ENCODE peak calls at places on chromosomes 3 and 15, in four cellular contexts. L is MM.1S, N is mammary epithelial cell, Q is endothelial cell of umbilical vein. B is an unnamed sample.

GRCh38 chr3:161096771-161097367 is 8.3 kb downstream of the B3GALNT1 start:
- DNase-seq in L (peak), N (peak), Q (peak), B (peak)

GRCh38 chr3:189515916-189516531 is 115.2 kb upstream of the TP63 start:
- DNase-seq in L (no peak), N (no peak), Q (no peak), B (peak)

GRCh38 chr3:27488821-27489220 is 4.6 kb upstream of the SLC4A7 start:
- DNase-seq in L (no peak), N (no peak), Q (no peak), B (no peak)

GRCh38 chr3:15581471-15582394 is 19.6 kb downstream of the HACL1 start:
- DNase-seq in L (no peak), N (no peak), Q (no peak), B (no peak)

GRCh38 chr3:180085122-180085710 is 48.5 kb upstream of the PEX5L start:
- DNase-seq in L (peak), N (no peak), Q (no peak), B (no peak)

GRCh38 chr3:20648294-20648693 is 462.3 kb upstream of the SGO1 start:
- DNase-seq in L (no peak), N (peak), Q (peak), B (peak)

GRCh38 chr3:148319161-148319915 is 378.4 kb upstream of the AGTR1 start:
- DNase-seq in L (peak), N (peak), Q (no peak), B (peak)

GRCh38 chr15:85899927-85900326 is 105.2 kb upstream of the KLHL25 start:
- DNase-seq in L (no peak), N (no peak), Q (no peak), B (no peak)

GRCh38 chr3:114111060-114111790 is 54.7 kb downstream of the QTRT2 start:
- DNase-seq in L (no peak), N (no peak), Q (no peak), B (no peak)

GRCh38 chr3:1087066-1087555 is 5.7 kb upstream of the CNTN6 start:
- DNase-seq in L (peak), N (peak), Q (no peak), B (peak)

GRCh38 chr3:51585197-51585596 is 46.7 kb downstream of the RAD54L2 start:
- DNase-seq in L (no peak), N (peak), Q (no peak), B (no peak)

GRCh38 chr3:191959876-191960418 is 499.0 kb downstream of the PYDC2 start:
- DNase-seq in L (no peak), N (no peak), Q (no peak), B (peak)

GRCh38 chr3:39605837-39606236 is 138.4 kb downstream of the MOBP start:
- DNase-seq in L (no peak), N (no peak), Q (no peak), B (no peak)

GRCh38 chr3:12841085-12841969 is at the start of gene RPL32:
- DNase-seq in L (peak), N (peak), Q (peak), B (peak)

GRCh38 chr3:12838179-12838965 is 3.0 kb downstream of the RPL32 start:
- DNase-seq in L (no peak), N (no peak), Q (no peak), B (peak)

GRCh38 chr3:12840591-12841084 is 727 bp downstream of the RPL32 start:
- DNase-seq in L (no peak), N (no peak), Q (no peak), B (no peak)

GRCh38 chr3:12842469-12842868 is 1.1 kb upstream of the RPL32 start:
- DNase-seq in L (no peak), N (no peak), Q (no peak), B (no peak)

GRCh38 chr3:12841970-12842328 is 584 bp upstream of the RPL32 start:
- DNase-seq in L (no peak), N (no peak), Q (no peak), B (no peak)
- H3K27ac ChIP-seq in L (peak), N (peak), Q (peak), B (no peak)

GRCh38 chr3:186362988-186363387 is 954 bp upstream of the DGKG start:
- DNase-seq in L (no peak), N (no peak), Q (no peak), B (peak)

GRCh38 chr3:186361612-186362408 is at the start of gene DGKG:
- DNase-seq in L (peak), N (peak), Q (no peak), B (no peak)

GRCh38 chr3:186361246-186361611 is 805 bp downstream of the DGKG start:
- DNase-seq in L (no peak), N (no peak), Q (no peak), B (no peak)

GRCh38 chr3:186360779-186361178 is 1.3 kb downstream of the DGKG start:
- DNase-seq in L (no peak), N (no peak), Q (no peak), B (no peak)

DNA sequence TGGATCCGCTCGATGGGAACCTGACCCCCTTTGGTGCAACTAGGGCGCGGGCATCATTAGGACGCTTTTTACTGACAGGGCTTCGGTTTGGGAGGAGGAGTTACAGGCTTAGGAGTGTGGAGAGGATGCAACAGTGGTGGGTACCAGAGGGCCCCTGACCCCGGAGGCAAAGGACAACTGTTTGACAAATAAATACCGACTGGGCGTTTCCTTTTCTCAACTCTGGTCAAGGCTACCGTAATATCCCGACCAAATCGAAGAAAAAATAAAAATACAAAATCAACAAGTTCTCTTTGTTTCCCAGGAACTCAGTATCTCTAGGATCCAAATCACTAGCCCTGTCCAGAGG is 349 bp upstream of the DGKG start:
- DNase-seq in L (no peak), N (no peak), Q (no peak), B (no peak)
- TF ChIP-seq EZH2 in L (no peak), N (no peak), Q (no peak), B (no peak)

GRCh38 chr15:96237002-96237401 is 93.5 kb upstream of the NR2F2 start:
- DNase-seq in L (no peak), N (no peak), Q (peak), B (peak)

GRCh38 chr15:96234109-96234892 is 96.2 kb upstream of the NR2F2 start:
- DNase-seq in L (no peak), N (peak), Q (no peak), B (peak)

GRCh38 chr15:96230557-96231181 is 99.8 kb upstream of the NR2F2 start:
- DNase-seq in L (no peak), N (peak), Q (peak), B (peak)

GRCh38 chr15:96232335-96232734 is 98.2 kb upstream of the NR2F2 start:
- DNase-seq in L (no peak), N (peak), Q (no peak), B (no peak)
- H3K4me2 ChIP-seq in L (no peak), N (no peak), Q (no peak), B (no peak)

GRCh38 chr15:89659295-89659694 is 4.0 kb upstream of the KIF7 start:
- DNase-seq in L (no peak), N (no peak), Q (no peak), B (no peak)
- H3K27ac ChIP-seq in L (no peak), N (no peak), Q (no peak), B (no peak)

GRCh38 chr15:89406218-89406716 is 71.6 kb upstream of the POLG start:
- DNase-seq in L (no peak), N (no peak), Q (no peak), B (no peak)
- TF ChIP-seq EZH2 in L (no peak), N (peak), Q (peak), B (peak)

GRCh38 chr15:60255390-60255789 is 142.4 kb downstream of the ANXA2 start:
- DNase-seq in L (peak), N (peak), Q (peak), B (peak)
- H3K4me2 ChIP-seq in L (peak), N (no peak), Q (no peak), B (no peak)

B was measured in fibroblast of lung.